ENCODE peak calls at places on chromosomes 16 and 17, in nine cellular contexts. N is fibroblast of lung; V is upper lobe of right lung; D is lung; O is body of pancreas; U is PC-9; S is cardiac muscle cell; K is CD8-positive, alpha-beta memory T cell; E is Peyer's patch. Y is an unnamed sample.

GRCh38 chr17:44556114-44556853 is 1.0 kb upstream of the FZD2 start:
- DNase-seq in D (no peak), V (no peak), O (peak; percentile 55), K (no peak), N (peak; percentile 80), U (no peak), S (peak; percentile 71), E (peak; percentile 71), Y (no peak)

GRCh38 chr17:67212716-67213417 is 32.1 kb downstream of the HELZ start:
- DNase-seq in V (no peak), O (no peak), D (no peak), K (no peak), E (no peak), S (peak; percentile 68), N (peak; percentile 75), U (no peak), Y (no peak)

GRCh38 chr17:80791758-80792284 is 199.8 kb upstream of the CHMP6 start:
- DNase-seq in N (peak; percentile 99), O (peak; percentile 39), K (no peak), E (peak; percentile 81), D (peak; percentile 44), S (peak; percentile 93), U (peak; percentile 82), V (no peak), Y (peak; percentile 99)

GRCh38 chr16:1346422-1347285 is 5.0 kb downstream of the TSR3 start:
- DNase-seq in O (no peak), E (no peak), K (no peak), N (no peak), V (no peak), S (no peak), D (no peak), U (no peak), Y (no peak)

GRCh38 chr16:19980866-19981265 is 92.8 kb downstream of the GPR139 start:
- DNase-seq in K (no peak), N (no peak), S (peak; percentile 7), E (no peak), D (no peak), V (no peak), U (no peak), O (peak; percentile 15), Y (no peak)

GRCh38 chr16:75620326-75621169 is 2.5 kb downstream of the ADAT1 start:
- DNase-seq in N (no peak), V (no peak), K (peak; percentile 76), E (peak; percentile 62), D (no peak), U (no peak), S (no peak), O (no peak), Y (no peak)

GRCh38 chr16:57266531-57267268 is 17.8 kb downstream of the PLLP start:
- DNase-seq in O (peak; percentile 80), E (no peak), S (peak; percentile 20), V (no peak), D (no peak), N (no peak), U (peak; percentile 19), K (no peak), Y (no peak)

GRCh38 chr17:7673239-7673638 is 14.1 kb downstream of the TP53 start:
- DNase-seq in K (no peak), O (peak; percentile 49), V (no peak), N (peak; percentile 14), U (no peak), D (no peak), E (peak; percentile 74), S (peak; percentile 17), Y (no peak)

GRCh38 chr17:72458301-72458700 is 337.5 kb downstream of the SOX9 start:
- DNase-seq in O (no peak), E (no peak), U (no peak), D (no peak), N (no peak), V (no peak), S (no peak), K (no peak), Y (no peak)

GRCh38 chr16:76214856-76215255 is 62.3 kb upstream of the CNTNAP4 start:
- DNase-seq in K (no peak), S (no peak), O (no peak), V (no peak), D (no peak), E (no peak), N (no peak), U (no peak), Y (no peak)

GRCh38 chr17:35345926-35346771 is 27.3 kb downstream of the SLFN11 start:
- DNase-seq in S (peak; percentile 81), V (peak; percentile 85), U (no peak), O (peak; percentile 40), N (peak; percentile 65), E (peak; percentile 77), D (peak; percentile 75), K (peak; percentile 17), Y (no peak)

GRCh38 chr17:58786586-58787295 is 31.1 kb downstream of the PPM1E start:
- DNase-seq in D (no peak), O (peak; percentile 13), S (peak; percentile 92), N (peak; percentile 89), E (no peak), U (peak; percentile 29), V (no peak), K (no peak), Y (peak; percentile 91)

GRCh38 chr16:10103700-10104099 is 78.5 kb downstream of the GRIN2A start:
- DNase-seq in V (no peak), D (no peak), N (no peak), U (no peak), O (no peak), K (no peak), E (no peak), S (no peak), Y (no peak)

GRCh38 chr17:72977768-72978417 is 114.6 kb downstream of the SLC39A11 start:
- DNase-seq in S (peak; percentile 30), N (peak; percentile 50), D (no peak), E (no peak), V (no peak), O (peak; percentile 32), K (no peak), U (peak; percentile 70), Y (peak; percentile 54)

GRCh38 chr16:74999208-74999682 is 421 bp downstream of the ZNRF1 start:
- DNase-seq in V (peak; percentile 70), O (peak; percentile 46), K (peak; percentile 8), N (no peak), E (no peak), U (no peak), D (no peak), S (peak; percentile 40), Y (no peak)

GRCh38 chr17:78359216-78359935 is 501 bp downstream of the SOCS3 start:
- DNase-seq in K (no peak), S (peak; percentile 67), E (peak; percentile 61), N (peak; percentile 52), O (no peak), V (no peak), U (no peak), D (no peak), Y (no peak)

GRCh38 chr17:9255838-9256237 is 234.5 kb downstream of the NTN1 start:
- DNase-seq in K (no peak), V (no peak), E (no peak), U (no peak), N (no peak), O (no peak), S (no peak), D (no peak), Y (no peak)

GRCh38 chr17:45578516-45579455 is 88.3 kb upstream of the PLEKHM1 start:
- DNase-seq in V (no peak), N (peak; percentile 2), D (no peak), U (no peak), S (no peak), K (no peak), O (no peak), E (no peak), Y (no peak)

DNA sequence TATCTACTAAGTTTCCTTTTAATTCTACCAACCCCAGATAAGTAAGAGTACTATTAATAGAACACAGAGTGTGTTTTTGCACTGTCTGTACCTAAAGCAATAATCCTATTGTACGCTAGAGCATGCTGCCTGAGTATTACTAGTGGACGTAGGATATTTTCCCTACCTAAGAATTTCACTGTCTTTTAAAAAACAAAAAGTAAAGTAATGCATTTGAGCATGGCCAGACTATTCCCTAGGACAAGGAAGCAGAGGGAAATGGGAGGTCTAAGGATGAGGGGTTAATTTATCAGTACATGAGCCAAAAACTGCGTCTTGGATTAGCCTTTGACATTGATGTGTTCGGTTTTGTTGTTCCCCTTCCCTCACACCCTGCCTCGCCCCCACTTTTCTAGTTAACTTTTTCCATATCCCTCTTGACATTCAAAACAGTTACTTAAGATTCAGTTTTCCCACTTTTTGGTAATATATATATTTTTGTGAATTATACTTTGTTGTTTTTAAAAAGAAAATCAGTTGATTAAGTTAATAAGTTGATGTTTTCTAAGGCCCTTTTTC is 56.8 kb downstream of the HLF start:
- DNase-seq in S (no peak), E (no peak), V (no peak), O (no peak), N (no peak), K (no peak), U (no peak), D (no peak), Y (no peak)
- H3K4me3 ChIP-seq in S (no peak overlapping the region), E (peak overlapping the region; percentile 0), V (peak overlapping the region; percentile 4), O (no peak overlapping the region), N (peak overlapping the region; percentile 13), K (no peak overlapping the region), U (no peak overlapping the region), D (no peak overlapping the region), Y (no peak overlapping the region)

DNA sequence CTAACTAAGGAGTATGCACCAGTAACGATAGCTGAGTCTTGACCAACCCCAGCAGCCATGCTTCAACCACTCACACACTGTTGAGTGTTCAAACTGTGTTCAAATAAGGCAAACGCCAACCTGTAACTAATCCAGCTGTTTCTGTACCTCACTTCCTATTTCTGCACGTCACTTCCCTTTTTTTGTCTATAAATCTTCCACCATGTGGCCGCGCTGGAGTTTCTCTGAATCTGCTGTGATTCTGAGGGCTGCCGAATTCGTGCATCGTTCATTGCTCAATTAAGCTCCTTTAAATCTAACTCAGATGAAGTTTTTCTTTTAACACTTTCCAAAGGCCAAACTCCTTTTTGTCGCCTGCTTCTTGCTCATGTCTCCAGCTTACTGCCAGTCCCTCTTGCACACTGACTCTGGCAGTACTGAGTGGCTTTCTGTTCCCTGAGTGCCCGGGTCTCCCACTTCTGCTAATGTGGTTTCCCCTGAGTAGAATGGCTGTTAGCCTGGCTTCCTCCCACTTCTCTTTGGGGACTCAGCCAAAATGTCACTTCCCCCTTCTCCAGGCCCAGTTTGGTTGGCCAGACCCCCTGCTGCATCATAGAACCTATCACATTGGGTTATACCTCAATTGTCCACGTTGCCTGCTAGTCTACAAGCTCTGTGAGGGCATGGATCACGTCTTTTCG is 304.2 kb downstream of the HS3ST3B1 start:
- DNase-seq in D (peak; percentile 30), E (peak; percentile 50), O (peak; percentile 11), U (no peak), S (no peak), N (no peak), K (no peak), V (no peak), Y (no peak)
- H3K4me3 ChIP-seq in D (no peak overlapping the region), E (no peak overlapping the region), O (no peak overlapping the region), U (no peak overlapping the region), S (no peak overlapping the region), N (no peak overlapping the region), K (no peak overlapping the region), V (peak overlapping the region; percentile 3), Y (no peak overlapping the region)

GRCh38 chr16:66054095-66054494 is 312.4 kb upstream of the CDH5 start:
- DNase-seq in U (no peak), N (no peak), K (no peak), E (no peak), D (no peak), S (no peak), V (no peak), O (no peak), Y (no peak)
- H3K4me3 ChIP-seq in U (no peak overlapping the region), N (no peak overlapping the region), K (no peak overlapping the region), E (no peak overlapping the region), D (no peak overlapping the region), S (no peak overlapping the region), V (no peak overlapping the region), O (no peak overlapping the region), Y (no peak overlapping the region)

GRCh38 chr17:47789611-47790520 is 31.7 kb downstream of the OSBPL7 start:
- DNase-seq in V (peak; percentile 71), D (no peak), S (peak; percentile 60), K (peak; percentile 43), E (peak; percentile 69), O (peak; percentile 71), N (peak; percentile 44), U (peak; percentile 52), Y (peak; percentile 19)
- H3K4me3 ChIP-seq in V (peak overlapping the region; percentile 34), D (no peak overlapping the region), S (peak overlapping the region; percentile 17), K (peak overlapping the region; percentile 41), E (peak overlapping the region; percentile 49), O (peak overlapping the region; percentile 13), N (no peak overlapping the region), U (peak overlapping the region; percentile 30), Y (peak overlapping the region; percentile 31)

Y was measured in brain microvascular endothelial cell.